ENCODE peak calls at places on chromosomes 6 and 20, in eight cellular contexts. L is left ventricle myocardium superior; M is kidney; W is activated T-helper 1 cell treated with anti-CD3 and anti-CD28 coated beads, Interleukin-2, amount 50 U/mL, for 16 hours; G is fibroblast of mammary gland; V is fibroblast of lung; Z is T-helper 9 cell; D is heart right ventricle. P is an unnamed sample.

GRCh38 chr6:28537509-28538140 is 11.9 kb downstream of the GPX5 start:
- DNase-seq in D (no peak), G (peak), V (peak), L (no peak), Z (peak), W (no peak), M (no peak), P (no peak)

GRCh38 chr6:123901441-123901840 is 97.8 kb downstream of the NKAIN2 start:
- DNase-seq in M (no peak), L (no peak), V (no peak), D (no peak), Z (no peak), W (no peak), G (no peak), P (no peak)

GRCh38 chr20:45419188-45420091 is 3.5 kb downstream of the PIGT start:
- DNase-seq in L (peak), V (peak), D (peak), M (no peak), G (peak), Z (no peak), W (no peak), P (no peak)

GRCh38 chr6:19802656-19803055 is 34.5 kb upstream of the ID4 start:
- DNase-seq in G (no peak), V (no peak), M (no peak), Z (no peak), W (no peak), D (no peak), L (no peak), P (no peak)

GRCh38 chr6:75077694-75078093 is 128.2 kb downstream of the COL12A1 start:
- DNase-seq in W (no peak), G (no peak), V (no peak), M (no peak), Z (no peak), L (no peak), D (no peak), P (no peak)

GRCh38 chr20:46220808-46221207 is 87.5 kb downstream of the CDH22 start:
- DNase-seq in M (no peak), D (no peak), W (no peak), L (no peak), V (no peak), G (no peak), Z (no peak), P (no peak)

GRCh38 chr6:149938571-149939462 is 3.0 kb upstream of the ULBP2 start:
- DNase-seq in L (no peak), D (no peak), W (no peak), G (no peak), M (peak), Z (peak), V (peak), P (no peak)

GRCh38 chr6:90384720-90385119 is 88.1 kb upstream of the BACH2 start:
- DNase-seq in G (no peak), M (no peak), W (no peak), L (no peak), V (no peak), D (no peak), Z (no peak), P (no peak)

GRCh38 chr20:62774762-62775161 is 21.5 kb upstream of the MRGBP start:
- DNase-seq in D (no peak), L (no peak), M (no peak), W (no peak), V (no peak), G (no peak), Z (no peak), P (no peak)

P was measured in SK-N-MC.